ENCODE peak calls at places on chromosomes 13 and 19, in nine cellular contexts. One of them, this sample, is unnamed.

GRCh38 chr19:35628264-35628564 is 622 bp upstream of the RBM42 start:
- DNase-seq in iris pigment epithelial cell: no peak
- DNase-seq in memory B cell: no peak
- DNase-seq in GDM1: no peak
- DNase-seq in NCI-H1436: no peak
- DNase-seq in hepatocyte: no peak
- DNase-seq in stimulated activated CD4-positive, alpha-beta T cell treated with anti-CD3 and anti-CD28 coated beads, Interleukin-1b, Interleukin-23, amount 100 ng/mL, for 24 hours: no peak
- DNase-seq in AG04450: no peak
- DNase-seq in T-helper 2 cell: no peak
- DNase-seq in this sample: no peak

GRCh38 chr13:33375421-33375820 is 89.9 kb upstream of the STARD13 start:
- DNase-seq in hepatocyte: no peak
- DNase-seq in memory B cell: no peak
- DNase-seq in iris pigment epithelial cell: no peak
- DNase-seq in stimulated activated CD4-positive, alpha-beta T cell treated with anti-CD3 and anti-CD28 coated beads, Interleukin-1b, Interleukin-23, amount 100 ng/mL, for 24 hours: no peak
- DNase-seq in T-helper 2 cell: no peak
- DNase-seq in NCI-H1436: no peak
- DNase-seq in AG04450: no peak
- DNase-seq in GDM1: peak; percentile 43
- DNase-seq in this sample: no peak

GRCh38 chr19:23774156-23774971 is 15.7 kb upstream of the ZNF681 start:
- DNase-seq in stimulated activated CD4-positive, alpha-beta T cell treated with anti-CD3 and anti-CD28 coated beads, Interleukin-1b, Interleukin-23, amount 100 ng/mL, for 24 hours: no peak
- DNase-seq in AG04450: no peak
- DNase-seq in NCI-H1436: no peak
- DNase-seq in iris pigment epithelial cell: peak; percentile 64
- DNase-seq in memory B cell: no peak
- DNase-seq in hepatocyte: peak; percentile 23
- DNase-seq in GDM1: no peak
- DNase-seq in T-helper 2 cell: no peak
- DNase-seq in this sample: no peak

GRCh38 chr13:31913459-31913858 is 118.1 kb upstream of the FRY start:
- DNase-seq in memory B cell: no peak
- DNase-seq in T-helper 2 cell: peak; percentile 41
- DNase-seq in GDM1: no peak
- DNase-seq in hepatocyte: no peak
- DNase-seq in stimulated activated CD4-positive, alpha-beta T cell treated with anti-CD3 and anti-CD28 coated beads, Interleukin-1b, Interleukin-23, amount 100 ng/mL, for 24 hours: no peak
- DNase-seq in AG04450: no peak
- DNase-seq in NCI-H1436: no peak
- DNase-seq in iris pigment epithelial cell: no peak
- DNase-seq in this sample: no peak

GRCh38 chr13:106349080-106349841 is 186.2 kb downstream of the EFNB2 start:
- DNase-seq in AG04450: no peak
- DNase-seq in iris pigment epithelial cell: peak; percentile 40
- DNase-seq in NCI-H1436: peak; percentile 23
- DNase-seq in GDM1: no peak
- DNase-seq in hepatocyte: peak; percentile 61
- DNase-seq in memory B cell: no peak
- DNase-seq in T-helper 2 cell: no peak
- DNase-seq in stimulated activated CD4-positive, alpha-beta T cell treated with anti-CD3 and anti-CD28 coated beads, Interleukin-1b, Interleukin-23, amount 100 ng/mL, for 24 hours: no peak
- DNase-seq in this sample: no peak

GRCh38 chr13:67134322-67135129 is 95.6 kb downstream of the PCDH9 start:
- DNase-seq in GDM1: no peak
- DNase-seq in NCI-H1436: no peak
- DNase-seq in hepatocyte: no peak
- DNase-seq in stimulated activated CD4-positive, alpha-beta T cell treated with anti-CD3 and anti-CD28 coated beads, Interleukin-1b, Interleukin-23, amount 100 ng/mL, for 24 hours: no peak
- DNase-seq in T-helper 2 cell: no peak
- DNase-seq in AG04450: no peak
- DNase-seq in memory B cell: no peak
- DNase-seq in iris pigment epithelial cell: peak; percentile 45
- DNase-seq in this sample: no peak

GRCh38 chr19:16376241-16376640 is 51.6 kb downstream of the KLF2 start:
- DNase-seq in stimulated activated CD4-positive, alpha-beta T cell treated with anti-CD3 and anti-CD28 coated beads, Interleukin-1b, Interleukin-23, amount 100 ng/mL, for 24 hours: no peak
- DNase-seq in AG04450: no peak
- DNase-seq in GDM1: no peak
- DNase-seq in NCI-H1436: no peak
- DNase-seq in memory B cell: no peak
- DNase-seq in T-helper 2 cell: no peak
- DNase-seq in hepatocyte: no peak
- DNase-seq in iris pigment epithelial cell: no peak
- DNase-seq in this sample: no peak

GRCh38 chr19:6680141-6680540 is 10.2 kb upstream of the TNFSF14 start:
- DNase-seq in memory B cell: no peak
- DNase-seq in AG04450: no peak
- DNase-seq in GDM1: no peak
- DNase-seq in T-helper 2 cell: no peak
- DNase-seq in stimulated activated CD4-positive, alpha-beta T cell treated with anti-CD3 and anti-CD28 coated beads, Interleukin-1b, Interleukin-23, amount 100 ng/mL, for 24 hours: no peak
- DNase-seq in NCI-H1436: no peak
- DNase-seq in hepatocyte: no peak
- DNase-seq in iris pigment epithelial cell: no peak
- DNase-seq in this sample: no peak

GRCh38 chr13:95677564-95678386 is 836 bp downstream of the DNAJC3 start:
- DNase-seq in stimulated activated CD4-positive, alpha-beta T cell treated with anti-CD3 and anti-CD28 coated beads, Interleukin-1b, Interleukin-23, amount 100 ng/mL, for 24 hours: peak; percentile 22
- DNase-seq in NCI-H1436: no peak
- DNase-seq in AG04450: no peak
- DNase-seq in GDM1: no peak
- DNase-seq in memory B cell: no peak
- DNase-seq in T-helper 2 cell: peak; percentile 41
- DNase-seq in iris pigment epithelial cell: peak; percentile 35
- DNase-seq in hepatocyte: peak; percentile 25
- DNase-seq in this sample: no peak